ENCODE peak calls at places on chromosomes 12 and 14, in ten cellular contexts. E is activated effector memory CD4-positive, alpha-beta T cell treated with anti-CD3 and anti-CD28 coated beads, Interleukin-2, amount 50 U/mL, for 16 hours; K is endothelial cell; N is fibroblast of gingiva; Y is activated CD4-positive, CD25-positive, alpha-beta regulatory T cell treated with anti-CD3 and anti-CD28 coated beads, Interleukin-2, amount 50 U/mL, for 72 hours; T is activated T-cell treated with anti-CD3 and anti-CD28 coated beads, Interleukin-2, amount 50 U/mL, for 72 hours; M is stimulated activated CD8-positive, alpha-beta memory T cell treated with anti-CD3 and anti-CD28 coated beads, Interleukin-4, amount 100 ng/mL, for 1 hour; Q is NCI-H345; Z is glutamatergic neuron; H is upper lobe of right lung. X is an unnamed sample.
A peak's percentile ranks its signal among the peaks of the same experiment; 100 is the strongest.

GRCh38 chr14:74855945-74856344 is 20.0 kb downstream of the PROX2 start:
- DNase-seq in E (no peak), K (no peak), N (no peak), Y (no peak), T (no peak), M (no peak), Q (no peak), Z (no peak), H (no peak), X (no peak)

GRCh38 chr12:24743891-24744793 is 204.8 kb downstream of the BCAT1 start:
- DNase-seq in E (no peak), K (no peak), N (no peak), Y (no peak), T (no peak), M (no peak), Q (no peak), Z (no peak), H (no peak), X (no peak)

GRCh38 chr14:33404054-33404453 is 465.4 kb downstream of the NPAS3 start:
- DNase-seq in E (no peak), K (no peak), N (peak; percentile 73), Y (no peak), T (no peak), M (no peak), Q (no peak), Z (no peak), H (no peak), X (no peak)

GRCh38 chr14:75452900-75453816 is 25.3 kb downstream of the JDP2 start:
- DNase-seq in E (no peak), K (peak; percentile 30), N (peak; percentile 98), Y (no peak), T (no peak), M (no peak), Q (no peak), Z (peak; percentile 31), H (peak; percentile 77), X (no peak)

GRCh38 chr12:109818900-109819500 is 14.2 kb downstream of the TRPV4 start:
- DNase-seq in E (no peak), K (no peak), N (peak; percentile 81), Y (no peak), T (no peak), M (no peak), Q (peak; percentile 8), Z (no peak), H (no peak), X (no peak)

GRCh38 chr12:100058482-100059029 is 73.8 kb upstream of the ANKS1B start:
- DNase-seq in E (no peak), K (no peak), N (peak; percentile 76), Y (no peak), T (no peak), M (no peak), Q (no peak), Z (no peak), H (no peak), X (no peak)

GRCh38 chr14:89544636-89545301 is 127.7 kb upstream of the FOXN3 start:
- DNase-seq in E (no peak), K (no peak), N (no peak), Y (no peak), T (no peak), M (no peak), Q (no peak), Z (no peak), H (no peak), X (no peak)

GRCh38 chr14:82667006-82667405 is 1133.4 kb upstream of the SEL1L start:
- DNase-seq in E (no peak), K (no peak), N (peak; percentile 6), Y (no peak), T (no peak), M (no peak), Q (no peak), Z (no peak), H (no peak), X (no peak)

GRCh38 chr14:67483599-67484270 is 4.8 kb downstream of the TMEM229B start:
- DNase-seq in E (no peak), K (no peak), N (no peak), Y (no peak), T (no peak), M (no peak), Q (no peak), Z (no peak), H (no peak), X (no peak)